ENCODE peak calls at places on chromosomes 5 and 9, in five cellular contexts. I is AG10803, G is cardiac muscle cell, S is GM12865, N is mucosa of descending colon. M is an unnamed sample.

GRCh38 chr5:155850411-155850810 is 476.6 kb upstream of the SGCD start:
- DNase-seq in I (no peak), G (no peak), S (no peak), N (no peak), M (no peak)

GRCh38 chr9:21710792-21711191 is 91.6 kb upstream of the MTAP start:
- DNase-seq in I (peak), G (no peak), S (peak), N (no peak), M (peak)

GRCh38 chr5:177133845-177134652 is 476 bp downstream of the NSD1 start:
- DNase-seq in I (peak), G (peak), S (peak), N (peak), M (peak)

GRCh38 chr9:33506626-33507370 is 17.3 kb upstream of the ANKRD18B start:
- DNase-seq in I (peak), G (no peak), S (peak), N (no peak), M (peak)

GRCh38 chr5:132369471-132370240 is at the start of gene SLC22A5:
- DNase-seq in I (peak), G (peak), S (peak), N (peak), M (peak)

GRCh38 chr5:1312993-1313833 is 18.3 kb upstream of the TERT start:
- DNase-seq in I (no peak), G (no peak), S (peak), N (no peak), M (peak)

GRCh38 chr5:119105971-119106370 is 35.1 kb downstream of the DMXL1 start:
- DNase-seq in I (no peak), G (peak), S (peak), N (no peak), M (no peak)

GRCh38 chr5:180119031-180119885 is 47.7 kb upstream of the RNF130 start:
- DNase-seq in I (no peak), G (no peak), S (no peak), N (no peak), M (no peak)

GRCh38 chr5:41869150-41869738 is 981 bp downstream of the OXCT1 start:
- DNase-seq in I (peak), G (no peak), S (peak), N (peak), M (peak)

GRCh38 chr5:87300744-87301143 is 33.1 kb downstream of the RASA1 start:
- DNase-seq in I (peak), G (no peak), S (no peak), N (no peak), M (peak)

GRCh38 chr9:131276107-131276888 is at the start of gene FAM78A:
- DNase-seq in I (peak), G (peak), S (peak), N (peak), M (peak)

GRCh38 chr5:54985301-54986268 is at the start of gene ESM1:
- DNase-seq in I (peak), G (no peak), S (no peak), N (no peak), M (peak)

GRCh38 chr5:133818869-133819600 is 149.4 kb downstream of the C5orf15 start:
- DNase-seq in I (no peak), G (no peak), S (no peak), N (no peak), M (no peak)

GRCh38 chr5:147321569-147321968 is 86.7 kb downstream of the STK32A start:
- DNase-seq in I (no peak), G (no peak), S (no peak), N (no peak), M (no peak)

GRCh38 chr9:109277451-109277850 is 43.4 kb downstream of the EPB41L4B start:
- DNase-seq in I (no peak), G (no peak), S (no peak), N (no peak), M (no peak)

GRCh38 chr9:120708526-120709224 is 5.6 kb downstream of the MEGF9 start:
- DNase-seq in I (peak), G (no peak), S (no peak), N (no peak), M (peak)

GRCh38 chr5:128085413-128085812 is 1.8 kb downstream of the SLC12A2 start:
- DNase-seq in I (no peak), G (no peak), S (no peak), N (no peak), M (no peak)

GRCh38 chr5:112240011-112240410 is 179.1 kb downstream of the EPB41L4A start:
- DNase-seq in I (no peak), G (no peak), S (no peak), N (no peak), M (no peak)

GRCh38 chr5:157924490-157924889 is 65.5 kb upstream of the CLINT1 start:
- DNase-seq in I (no peak), G (no peak), S (no peak), N (no peak), M (no peak)

GRCh38 chr5:10507575-10508024 is 56.3 kb upstream of the ANKRD33B start:
- DNase-seq in I (no peak), G (peak), S (no peak), N (no peak), M (peak)

GRCh38 chr9:126788046-126788445 is 16.8 kb upstream of the ZBTB43 start:
- DNase-seq in I (no peak), G (no peak), S (no peak), N (no peak), M (peak)

GRCh38 chr9:70392850-70393249 is 21.6 kb downstream of the KLF9 start:
- DNase-seq in I (no peak), G (no peak), S (no peak), N (peak), M (no peak)

GRCh38 chr5:15014809-15015208 is 143.2 kb upstream of the ANKH start:
- DNase-seq in I (peak), G (no peak), S (no peak), N (no peak), M (no peak)

GRCh38 chr5:112737088-112737471 is 605 bp upstream of the APC start:
- DNase-seq in I (no peak), G (no peak), S (no peak), N (no peak), M (peak)

GRCh38 chr5:128905225-128906110 is 59.8 kb upstream of the SLC27A6 start:
- DNase-seq in I (peak), G (peak), S (peak), N (peak), M (peak)

GRCh38 chr5:157827429-157827828 is 31.5 kb downstream of the CLINT1 start:
- DNase-seq in I (peak), G (no peak), S (no peak), N (no peak), M (no peak)

GRCh38 chr9:2181794-2182193 is 166.6 kb downstream of the SMARCA2 start:
- DNase-seq in I (peak), G (peak), S (no peak), N (peak), M (no peak)

GRCh38 chr9:19936598-19936997 is 147.8 kb upstream of the SLC24A2 start:
- DNase-seq in I (no peak), G (no peak), S (no peak), N (no peak), M (no peak)

GRCh38 chr5:45532826-45533624 is 163.2 kb downstream of the HCN1 start:
- DNase-seq in I (no peak), G (peak), S (no peak), N (no peak), M (no peak)

GRCh38 chr5:151082274-151082902 is 1.6 kb upstream of the TNIP1 start:
- DNase-seq in I (no peak), G (peak), S (no peak), N (peak), M (peak)

GRCh38 chr9:132187006-132187760 is 25.3 kb downstream of the NTNG2 start:
- DNase-seq in I (no peak), G (no peak), S (no peak), N (no peak), M (no peak)

GRCh38 chr9:106861585-106862114 is 1.3 kb upstream of the ZNF462 start:
- DNase-seq in I (no peak), G (no peak), S (no peak), N (no peak), M (no peak)

GRCh38 chr9:106862115-106862945 is 636 bp upstream of the ZNF462 start:
- DNase-seq in I (peak), G (peak), S (no peak), N (peak), M (no peak)

GRCh38 chr9:106866243-106866642 is 3.3 kb downstream of the ZNF462 start:
- DNase-seq in I (no peak), G (no peak), S (no peak), N (no peak), M (no peak)

GRCh38 chr9:106862946-106863740 is at the start of gene ZNF462:
- DNase-seq in I (peak), G (peak), S (no peak), N (peak), M (no peak)

GRCh38 chr9:106864533-106865143 is 1.7 kb downstream of the ZNF462 start:
- DNase-seq in I (peak), G (no peak), S (no peak), N (peak), M (no peak)
- H3K4me3 ChIP-seq in I (peak), G (peak), S (peak), N (no peak), M (peak)

GRCh38 chr5:83450840-83451239 is 20.7 kb upstream of the VCAN start:
- DNase-seq in I (no peak), G (no peak), S (no peak), N (no peak), M (no peak)
- H3K4me3 ChIP-seq in I (no peak), G (no peak), S (no peak), N (no peak), M (no peak)

DNA sequence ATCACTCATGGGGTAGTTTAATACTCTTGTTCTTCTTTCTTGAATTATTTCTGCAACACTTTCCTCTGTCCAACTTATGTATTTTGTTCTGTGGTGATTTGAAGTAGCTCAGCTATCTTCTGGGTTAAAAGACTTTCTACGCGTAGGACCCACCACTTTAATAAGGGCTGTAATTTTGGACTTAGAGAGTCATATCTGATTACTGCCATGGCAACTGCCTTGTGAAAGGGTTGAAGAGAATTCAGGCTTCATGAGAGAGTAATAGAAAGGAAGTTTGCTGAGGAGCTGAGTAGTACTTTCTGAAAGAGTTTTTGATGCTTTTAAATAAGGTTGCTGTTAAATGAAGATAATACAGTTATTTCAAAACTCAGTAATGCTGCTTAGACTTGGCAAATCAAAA is 89.5 kb downstream of the TLE4 start:
- DNase-seq in I (no peak), G (no peak), S (no peak), N (no peak), M (no peak)
- H3K4me3 ChIP-seq in I (no peak), G (no peak), S (no peak), N (no peak), M (no peak)

GRCh38 chr9:224540-225520 is 10.2 kb downstream of the DOCK8 start:
- DNase-seq in I (no peak), G (no peak), S (peak), N (no peak), M (no peak)
- H3K4me3 ChIP-seq in I (no peak), G (no peak), S (no peak), N (no peak), M (no peak)

GRCh38 chr9:95049761-95050160 is 267.7 kb downstream of the FANCC start:
- DNase-seq in I (no peak), G (no peak), S (no peak), N (no peak), M (no peak)

GRCh38 chr9:95057121-95057520 is 260.4 kb downstream of the FANCC start:
- DNase-seq in I (no peak), G (no peak), S (no peak), N (peak), M (no peak)

GRCh38 chr9:95055851-95056551 is 261.5 kb downstream of the FANCC start:
- DNase-seq in I (peak), G (no peak), S (no peak), N (peak), M (peak)

GRCh38 chr9:95055337-95055850 is 262.1 kb downstream of the FANCC start:
- DNase-seq in I (no peak), G (no peak), S (no peak), N (peak), M (no peak)

GRCh38 chr9:95053611-95054440 is 263.7 kb downstream of the FANCC start:
- DNase-seq in I (peak), G (no peak), S (no peak), N (no peak), M (no peak)
- H3K4me3 ChIP-seq in I (no peak), G (no peak), S (no peak), N (no peak), M (no peak)

DNA sequence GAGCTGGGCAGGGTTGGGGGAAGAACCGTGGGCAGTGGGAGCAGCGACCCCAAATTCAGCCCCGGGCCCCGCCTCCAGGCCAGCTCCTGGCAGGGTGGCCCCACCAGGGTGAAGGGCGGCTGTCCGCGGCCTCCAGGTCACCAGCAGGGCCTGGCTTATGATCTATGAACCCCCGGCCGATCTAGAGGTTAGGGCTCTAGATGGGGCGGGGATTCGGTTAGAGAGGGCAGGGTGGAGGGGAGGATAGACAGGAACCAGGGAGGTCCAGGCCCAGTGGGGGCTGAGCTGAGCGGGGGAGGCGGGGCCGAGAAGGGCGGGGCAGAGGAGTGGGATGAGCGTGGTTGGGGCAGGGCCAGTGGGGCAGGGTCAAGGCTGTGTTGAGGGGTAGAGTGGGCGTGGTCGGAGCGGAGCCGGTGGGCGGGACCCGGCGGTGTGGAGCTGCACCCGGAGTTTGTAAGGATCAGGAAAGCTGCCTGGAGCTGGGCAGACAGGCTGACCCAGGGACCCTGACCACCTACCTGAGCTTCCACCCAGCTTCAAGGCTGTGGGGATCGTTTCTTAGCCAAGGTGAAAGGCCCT is 29.3 kb upstream of the OBP2B start:
- DNase-seq in I (peak), G (peak), S (peak), N (peak), M (peak)
- H3K4me3 ChIP-seq in I (peak), G (peak), S (no peak), N (no peak), M (no peak)

GRCh38 chr9:91045036-91045435 is 243.4 kb downstream of the SYK start:
- DNase-seq in I (no peak), G (peak), S (no peak), N (no peak), M (no peak)

GRCh38 chr9:91044354-91044753 is 242.7 kb downstream of the SYK start:
- DNase-seq in I (no peak), G (no peak), S (no peak), N (no peak), M (no peak)

GRCh38 chr9:91048739-91049138 is 247.1 kb downstream of the SYK start:
- DNase-seq in I (no peak), G (no peak), S (no peak), N (no peak), M (no peak)

GRCh38 chr9:91047993-91048607 is 246.5 kb downstream of the SYK start:
- DNase-seq in I (peak), G (no peak), S (peak), N (no peak), M (peak)

GRCh38 chr9:91047529-91047928 is 245.9 kb downstream of the SYK start:
- DNase-seq in I (peak), G (no peak), S (peak), N (no peak), M (no peak)
- H3K4me3 ChIP-seq in I (no peak), G (no peak), S (no peak), N (no peak), M (no peak)

GRCh38 chr5:59584858-59585846 is 308.4 kb downstream of the PDE4D start:
- DNase-seq in I (no peak), G (no peak), S (no peak), N (peak), M (no peak)

GRCh38 chr5:59588922-59589321 is 304.6 kb downstream of the PDE4D start:
- DNase-seq in I (peak), G (no peak), S (no peak), N (no peak), M (peak)

GRCh38 chr5:59587489-59588337 is 305.8 kb downstream of the PDE4D start:
- DNase-seq in I (peak), G (peak), S (no peak), N (peak), M (peak)

GRCh38 chr5:59583810-59584562 is 309.5 kb downstream of the PDE4D start:
- DNase-seq in I (no peak), G (no peak), S (no peak), N (peak), M (peak)

GRCh38 chr5:59586811-59587340 is 306.6 kb downstream of the PDE4D start:
- DNase-seq in I (no peak), G (no peak), S (no peak), N (no peak), M (no peak)
- H3K4me3 ChIP-seq in I (peak), G (peak), S (no peak), N (no peak), M (peak)